ENCODE peak calls at places on chromosomes 7 and 10, in ten cellular contexts. P is WTC11, W is GM20000, J is osteocyte, Z is brain microvascular endothelial cell, N is sigmoid colon, O is mesothelial cell of epicardium, D is progenitor cell of endocrine pancreas, R is right lobe of liver, G is mucosa of descending colon. S is an unnamed sample.

GRCh38 chr10:42950606-42951485 is 126.0 kb upstream of the RET start:
- DNase-seq in P (no peak), W (no peak), J (peak), Z (no peak), N (peak), O (peak), D (no peak), R (no peak), G (no peak), S (no peak)

GRCh38 chr7:92641921-92642511 is 51.8 kb upstream of the FAM133B start:
- DNase-seq in P (no peak), W (peak), J (no peak), Z (peak), N (no peak), O (no peak), D (no peak), R (no peak), G (no peak), S (no peak)

GRCh38 chr10:124576526-124577420 is 115.2 kb downstream of the LHPP start:
- DNase-seq in P (no peak), W (no peak), J (no peak), Z (no peak), N (peak), O (no peak), D (no peak), R (no peak), G (no peak), S (no peak)

GRCh38 chr10:107425844-107426553 is 261.5 kb upstream of the SORCS1 start:
- DNase-seq in P (no peak), W (peak), J (no peak), Z (no peak), N (no peak), O (no peak), D (no peak), R (no peak), G (no peak), S (no peak)

GRCh38 chr10:36281871-36282331 is 639.8 kb upstream of the FZD8 start:
- DNase-seq in P (no peak), W (no peak), J (no peak), Z (peak), N (no peak), O (no peak), D (no peak), R (no peak), G (no peak), S (no peak)

GRCh38 chr7:158325530-158326381 is 261.9 kb downstream of the PTPRN2 start:
- DNase-seq in P (peak), W (no peak), J (peak), Z (peak), N (no peak), O (no peak), D (peak), R (peak), G (peak), S (no peak)

GRCh38 chr7:50497068-50497642 is 47.0 kb upstream of the FIGNL1 start:
- DNase-seq in P (no peak), W (no peak), J (no peak), Z (peak), N (no peak), O (no peak), D (no peak), R (no peak), G (peak), S (no peak)

GRCh38 chr7:111986601-111987000 is 219.6 kb downstream of the DOCK4 start:
- DNase-seq in P (no peak), W (no peak), J (no peak), Z (no peak), N (no peak), O (no peak), D (no peak), R (no peak), G (no peak), S (no peak)

GRCh38 chr7:149833495-149834130 is 4.6 kb upstream of the ZNF862 start:
- DNase-seq in P (peak), W (no peak), J (no peak), Z (no peak), N (peak), O (no peak), D (no peak), R (no peak), G (no peak), S (no peak)

GRCh38 chr7:71752171-71752935 is 620.4 kb downstream of the GALNT17 start:
- DNase-seq in P (peak), W (peak), J (peak), Z (peak), N (no peak), O (peak), D (peak), R (peak), G (peak), S (no peak)

GRCh38 chr10:36538945-36539586 is 586.3 kb upstream of the ANKRD30A start:
- DNase-seq in P (no peak), W (no peak), J (no peak), Z (peak), N (no peak), O (no peak), D (no peak), R (no peak), G (no peak), S (no peak)

GRCh38 chr7:22663319-22663718 is 63.7 kb upstream of the IL6 start:
- DNase-seq in P (no peak), W (peak), J (no peak), Z (no peak), N (no peak), O (no peak), D (no peak), R (no peak), G (no peak), S (no peak)

GRCh38 chr7:91079491-91079890 is 184.7 kb upstream of the FZD1 start:
- DNase-seq in P (no peak), W (no peak), J (no peak), Z (peak), N (no peak), O (no peak), D (no peak), R (no peak), G (no peak), S (no peak)

GRCh38 chr7:100400656-100401055 is 27.4 kb downstream of the PILRA start:
- DNase-seq in P (peak), W (no peak), J (no peak), Z (no peak), N (no peak), O (no peak), D (no peak), R (no peak), G (no peak), S (peak)
- TF ChIP-seq CTCF in P (no peak), W (no peak), J (no peak), Z (peak), N (no peak), O (no peak), D (peak), R (no peak), G (no peak), S (peak)

GRCh38 chr7:1755783-1756626 is 85.9 kb downstream of the ELFN1 start:
- DNase-seq in P (no peak), W (peak), J (no peak), Z (no peak), N (no peak), O (no peak), D (no peak), R (no peak), G (no peak), S (peak)

GRCh38 chr7:1758417-1758858 is 88.4 kb downstream of the ELFN1 start:
- DNase-seq in P (peak), W (peak), J (no peak), Z (no peak), N (peak), O (no peak), D (no peak), R (peak), G (no peak), S (peak)

GRCh38 chr7:1761097-1761496 is 91.0 kb downstream of the ELFN1 start:
- DNase-seq in P (no peak), W (no peak), J (no peak), Z (no peak), N (no peak), O (no peak), D (no peak), R (no peak), G (no peak), S (no peak)

GRCh38 chr7:1757601-1758000 is 87.5 kb downstream of the ELFN1 start:
- DNase-seq in P (no peak), W (no peak), J (no peak), Z (no peak), N (no peak), O (no peak), D (no peak), R (no peak), G (no peak), S (no peak)

GRCh38 chr7:1758859-1759521 is 88.9 kb downstream of the ELFN1 start:
- DNase-seq in P (no peak), W (no peak), J (no peak), Z (no peak), N (no peak), O (no peak), D (no peak), R (no peak), G (no peak), S (no peak)
- TF ChIP-seq CTCF in P (peak), W (no peak), J (no peak), Z (no peak), N (no peak), O (no peak), D (no peak), R (no peak), G (no peak), S (peak)

GRCh38 chr10:47179291-47179647 is 120.7 kb upstream of the GDF10 start:
- DNase-seq in P (no peak), W (no peak), J (no peak), Z (no peak), N (no peak), O (no peak), D (no peak), R (no peak), G (no peak), S (no peak)
- TF ChIP-seq CTCF in P (no peak), W (no peak), J (no peak), Z (no peak), N (no peak), O (no peak), D (no peak), R (no peak), G (no peak), S (no peak)

GRCh38 chr7:25349283-25349682 is 121.0 kb upstream of the NPVF start:
- DNase-seq in P (no peak), W (no peak), J (no peak), Z (no peak), N (no peak), O (no peak), D (no peak), R (no peak), G (peak), S (no peak)
- TF ChIP-seq CTCF in P (no peak), W (no peak), J (no peak), Z (no peak), N (no peak), O (no peak), D (no peak), R (no peak), G (no peak), S (no peak)

GRCh38 chr10:63684257-63684936 is 163.2 kb downstream of the REEP3 start:
- DNase-seq in P (no peak), W (no peak), J (no peak), Z (no peak), N (no peak), O (no peak), D (no peak), R (no peak), G (no peak), S (no peak)
- TF ChIP-seq CTCF in P (no peak), W (no peak), J (no peak), Z (no peak), N (no peak), O (no peak), D (no peak), R (no peak), G (no peak), S (no peak)

S was measured in OCI-LY7.